ENCODE peak calls at places on chromosomes 1 and 21, in ten cellular contexts. One of them, this sample, is unnamed.

GRCh38 chr1:8516793-8517556 is 199.1 kb downstream of the SLC45A1 start:
- DNase-seq in CD8-positive, alpha-beta T cell: no peak
- DNase-seq in breast epithelium: no peak
- DNase-seq in dorsolateral prefrontal cortex: no peak
- DNase-seq in mesenchymal stem cell: no peak
- DNase-seq in ovary: no peak
- DNase-seq in left lung: no peak
- DNase-seq in brain microvascular endothelial cell: no peak
- DNase-seq in cardiac muscle cell: no peak
- DNase-seq in prostate gland: no peak
- DNase-seq in this sample: no peak

GRCh38 chr1:65213271-65213905 is 65.4 kb downstream of the AK4 start:
- DNase-seq in CD8-positive, alpha-beta T cell: no peak
- DNase-seq in breast epithelium: no peak
- DNase-seq in dorsolateral prefrontal cortex: no peak
- DNase-seq in mesenchymal stem cell: no peak
- DNase-seq in ovary: no peak
- DNase-seq in left lung: no peak
- DNase-seq in brain microvascular endothelial cell: no peak
- DNase-seq in cardiac muscle cell: no peak
- DNase-seq in prostate gland: no peak
- DNase-seq in this sample: no peak

GRCh38 chr1:228978486-228979324 is 243.4 kb downstream of the RHOU start:
- DNase-seq in CD8-positive, alpha-beta T cell: no peak
- DNase-seq in breast epithelium: peak
- DNase-seq in dorsolateral prefrontal cortex: no peak
- DNase-seq in mesenchymal stem cell: no peak
- DNase-seq in ovary: peak
- DNase-seq in left lung: no peak
- DNase-seq in brain microvascular endothelial cell: no peak
- DNase-seq in cardiac muscle cell: peak
- DNase-seq in prostate gland: peak
- DNase-seq in this sample: no peak

GRCh38 chr1:19450811-19451564 is 34.4 kb downstream of the CAPZB start:
- DNase-seq in CD8-positive, alpha-beta T cell: no peak
- DNase-seq in breast epithelium: no peak
- DNase-seq in dorsolateral prefrontal cortex: no peak
- DNase-seq in mesenchymal stem cell: peak
- DNase-seq in ovary: peak
- DNase-seq in left lung: no peak
- DNase-seq in brain microvascular endothelial cell: peak
- DNase-seq in cardiac muscle cell: peak
- DNase-seq in prostate gland: peak
- DNase-seq in this sample: no peak

GRCh38 chr1:204348722-204349121 is 11.0 kb downstream of the PLEKHA6 start:
- DNase-seq in CD8-positive, alpha-beta T cell: no peak
- DNase-seq in breast epithelium: no peak
- DNase-seq in dorsolateral prefrontal cortex: no peak
- DNase-seq in mesenchymal stem cell: peak
- DNase-seq in ovary: peak
- DNase-seq in left lung: no peak
- DNase-seq in brain microvascular endothelial cell: peak
- DNase-seq in cardiac muscle cell: peak
- DNase-seq in prostate gland: no peak
- DNase-seq in this sample: no peak

GRCh38 chr21:44084496-44085241 is 22.5 kb upstream of the PWP2 start:
- DNase-seq in CD8-positive, alpha-beta T cell: no peak
- DNase-seq in breast epithelium: no peak
- DNase-seq in dorsolateral prefrontal cortex: no peak
- DNase-seq in mesenchymal stem cell: peak
- DNase-seq in ovary: no peak
- DNase-seq in left lung: peak
- DNase-seq in brain microvascular endothelial cell: no peak
- DNase-seq in cardiac muscle cell: no peak
- DNase-seq in prostate gland: no peak
- DNase-seq in this sample: no peak

GRCh38 chr1:209625205-209625549 is 27.0 kb downstream of the LAMB3 start:
- DNase-seq in CD8-positive, alpha-beta T cell: no peak
- DNase-seq in breast epithelium: no peak
- DNase-seq in dorsolateral prefrontal cortex: no peak
- DNase-seq in mesenchymal stem cell: peak
- DNase-seq in ovary: no peak
- DNase-seq in left lung: no peak
- DNase-seq in brain microvascular endothelial cell: no peak
- DNase-seq in cardiac muscle cell: no peak
- DNase-seq in prostate gland: no peak
- DNase-seq in this sample: no peak

GRCh38 chr1:220511785-220512184 is 16.2 kb upstream of the MARK1 start:
- DNase-seq in CD8-positive, alpha-beta T cell: no peak
- DNase-seq in breast epithelium: no peak
- DNase-seq in dorsolateral prefrontal cortex: no peak
- DNase-seq in mesenchymal stem cell: no peak
- DNase-seq in ovary: no peak
- DNase-seq in left lung: no peak
- DNase-seq in brain microvascular endothelial cell: no peak
- DNase-seq in cardiac muscle cell: no peak
- DNase-seq in prostate gland: no peak
- DNase-seq in this sample: no peak

GRCh38 chr21:29676395-29676794 is 263.4 kb downstream of the GRIK1 start:
- DNase-seq in CD8-positive, alpha-beta T cell: no peak
- DNase-seq in breast epithelium: no peak
- DNase-seq in dorsolateral prefrontal cortex: no peak
- DNase-seq in mesenchymal stem cell: no peak
- DNase-seq in ovary: no peak
- DNase-seq in left lung: no peak
- DNase-seq in brain microvascular endothelial cell: no peak
- DNase-seq in cardiac muscle cell: no peak
- DNase-seq in prostate gland: no peak
- DNase-seq in this sample: no peak

GRCh38 chr21:29674343-29674742 is 265.5 kb downstream of the GRIK1 start:
- DNase-seq in CD8-positive, alpha-beta T cell: no peak
- DNase-seq in breast epithelium: no peak
- DNase-seq in dorsolateral prefrontal cortex: no peak
- DNase-seq in mesenchymal stem cell: no peak
- DNase-seq in ovary: no peak
- DNase-seq in left lung: no peak
- DNase-seq in brain microvascular endothelial cell: no peak
- DNase-seq in cardiac muscle cell: no peak
- DNase-seq in prostate gland: no peak
- DNase-seq in this sample: no peak

GRCh38 chr21:29678616-29679015 is 261.2 kb downstream of the GRIK1 start:
- DNase-seq in CD8-positive, alpha-beta T cell: no peak
- DNase-seq in breast epithelium: no peak
- DNase-seq in dorsolateral prefrontal cortex: no peak
- DNase-seq in mesenchymal stem cell: no peak
- DNase-seq in ovary: no peak
- DNase-seq in left lung: no peak
- DNase-seq in brain microvascular endothelial cell: peak
- DNase-seq in cardiac muscle cell: peak
- DNase-seq in prostate gland: no peak
- DNase-seq in this sample: no peak

GRCh38 chr21:29680273-29680672 is 259.5 kb downstream of the GRIK1 start:
- DNase-seq in CD8-positive, alpha-beta T cell: no peak
- DNase-seq in breast epithelium: no peak
- DNase-seq in dorsolateral prefrontal cortex: no peak
- DNase-seq in mesenchymal stem cell: no peak
- DNase-seq in ovary: no peak
- DNase-seq in left lung: no peak
- DNase-seq in brain microvascular endothelial cell: no peak
- DNase-seq in cardiac muscle cell: no peak
- DNase-seq in prostate gland: no peak
- DNase-seq in this sample: no peak

DNA sequence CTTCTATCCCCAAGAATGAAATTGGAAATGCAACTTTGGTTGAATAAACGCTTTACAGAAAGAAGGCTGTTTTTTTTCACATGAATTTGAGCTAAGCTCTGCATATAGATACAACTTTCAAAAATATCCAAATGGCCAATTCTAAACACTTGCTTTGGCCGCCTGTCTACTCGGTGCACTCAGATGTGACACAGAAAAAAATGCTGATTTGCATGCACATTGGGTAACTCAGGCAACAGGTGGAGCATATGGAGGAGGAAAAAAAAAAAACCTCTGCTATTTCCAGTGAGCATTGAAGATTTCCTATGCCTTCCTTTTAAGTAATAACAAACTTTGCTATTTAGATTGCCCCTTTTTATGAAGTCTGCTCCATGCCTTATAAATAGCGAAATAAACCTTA is 262.5 kb downstream of the GRIK1 start:
- DNase-seq in CD8-positive, alpha-beta T cell: no peak
- DNase-seq in breast epithelium: no peak
- DNase-seq in dorsolateral prefrontal cortex: no peak
- DNase-seq in mesenchymal stem cell: no peak
- DNase-seq in ovary: no peak
- DNase-seq in left lung: no peak
- DNase-seq in brain microvascular endothelial cell: no peak
- DNase-seq in cardiac muscle cell: no peak
- DNase-seq in prostate gland: no peak
- DNase-seq in this sample: no peak
- H3K4me3 ChIP-seq in CD8-positive, alpha-beta T cell: no peak
- H3K4me3 ChIP-seq in breast epithelium: no peak
- H3K4me3 ChIP-seq in dorsolateral prefrontal cortex: no peak
- H3K4me3 ChIP-seq in mesenchymal stem cell: no peak
- H3K4me3 ChIP-seq in ovary: no peak
- H3K4me3 ChIP-seq in left lung: no peak
- H3K4me3 ChIP-seq in brain microvascular endothelial cell: no peak
- H3K4me3 ChIP-seq in cardiac muscle cell: no peak
- H3K4me3 ChIP-seq in prostate gland: no peak
- H3K4me3 ChIP-seq in this sample: no peak

GRCh38 chr1:111133863-111134262 is 6.0 kb downstream of the DRAM2 start:
- DNase-seq in CD8-positive, alpha-beta T cell: no peak
- DNase-seq in breast epithelium: no peak
- DNase-seq in dorsolateral prefrontal cortex: no peak
- DNase-seq in mesenchymal stem cell: no peak
- DNase-seq in ovary: no peak
- DNase-seq in left lung: no peak
- DNase-seq in brain microvascular endothelial cell: no peak
- DNase-seq in cardiac muscle cell: no peak
- DNase-seq in prostate gland: no peak
- DNase-seq in this sample: no peak
- H3K27ac ChIP-seq in CD8-positive, alpha-beta T cell: no peak
- H3K27ac ChIP-seq in breast epithelium: no peak
- H3K27ac ChIP-seq in dorsolateral prefrontal cortex: no peak
- H3K27ac ChIP-seq in mesenchymal stem cell: no peak
- H3K27ac ChIP-seq in ovary: no peak
- H3K27ac ChIP-seq in left lung: peak
- H3K27ac ChIP-seq in brain microvascular endothelial cell: no peak
- H3K27ac ChIP-seq in cardiac muscle cell: no peak
- H3K27ac ChIP-seq in prostate gland: no peak
- H3K27ac ChIP-seq in this sample: no peak

GRCh38 chr1:93349231-93350135 is 3.8 kb downstream of the DR1 start:
- DNase-seq in CD8-positive, alpha-beta T cell: no peak
- DNase-seq in breast epithelium: no peak
- DNase-seq in dorsolateral prefrontal cortex: no peak
- DNase-seq in mesenchymal stem cell: peak
- DNase-seq in ovary: no peak
- DNase-seq in left lung: no peak
- DNase-seq in brain microvascular endothelial cell: no peak
- DNase-seq in cardiac muscle cell: peak
- DNase-seq in prostate gland: no peak
- DNase-seq in this sample: no peak

GRCh38 chr1:93353286-93353685 is 7.6 kb downstream of the DR1 start:
- DNase-seq in CD8-positive, alpha-beta T cell: no peak
- DNase-seq in breast epithelium: no peak
- DNase-seq in dorsolateral prefrontal cortex: no peak
- DNase-seq in mesenchymal stem cell: no peak
- DNase-seq in ovary: no peak
- DNase-seq in left lung: no peak
- DNase-seq in brain microvascular endothelial cell: no peak
- DNase-seq in cardiac muscle cell: peak
- DNase-seq in prostate gland: no peak
- DNase-seq in this sample: no peak

GRCh38 chr1:93350322-93350721 is 4.6 kb downstream of the DR1 start:
- DNase-seq in CD8-positive, alpha-beta T cell: no peak
- DNase-seq in breast epithelium: no peak
- DNase-seq in dorsolateral prefrontal cortex: no peak
- DNase-seq in mesenchymal stem cell: no peak
- DNase-seq in ovary: no peak
- DNase-seq in left lung: no peak
- DNase-seq in brain microvascular endothelial cell: no peak
- DNase-seq in cardiac muscle cell: no peak
- DNase-seq in prostate gland: no peak
- DNase-seq in this sample: no peak

GRCh38 chr1:93352376-93352775 is 6.7 kb downstream of the DR1 start:
- DNase-seq in CD8-positive, alpha-beta T cell: no peak
- DNase-seq in breast epithelium: no peak
- DNase-seq in dorsolateral prefrontal cortex: no peak
- DNase-seq in mesenchymal stem cell: no peak
- DNase-seq in ovary: no peak
- DNase-seq in left lung: no peak
- DNase-seq in brain microvascular endothelial cell: no peak
- DNase-seq in cardiac muscle cell: no peak
- DNase-seq in prostate gland: no peak
- DNase-seq in this sample: no peak

GRCh38 chr1:93350875-93351274 is 5.2 kb downstream of the DR1 start:
- DNase-seq in CD8-positive, alpha-beta T cell: no peak
- DNase-seq in breast epithelium: no peak
- DNase-seq in dorsolateral prefrontal cortex: no peak
- DNase-seq in mesenchymal stem cell: no peak
- DNase-seq in ovary: no peak
- DNase-seq in left lung: no peak
- DNase-seq in brain microvascular endothelial cell: no peak
- DNase-seq in cardiac muscle cell: no peak
- DNase-seq in prostate gland: no peak
- DNase-seq in this sample: no peak
- H3K4me3 ChIP-seq in CD8-positive, alpha-beta T cell: no peak
- H3K4me3 ChIP-seq in breast epithelium: no peak
- H3K4me3 ChIP-seq in dorsolateral prefrontal cortex: no peak
- H3K4me3 ChIP-seq in mesenchymal stem cell: no peak
- H3K4me3 ChIP-seq in ovary: no peak
- H3K4me3 ChIP-seq in left lung: no peak
- H3K4me3 ChIP-seq in brain microvascular endothelial cell: no peak
- H3K4me3 ChIP-seq in cardiac muscle cell: no peak
- H3K4me3 ChIP-seq in prostate gland: no peak
- H3K4me3 ChIP-seq in this sample: no peak

GRCh38 chr1:29114654-29115053 is 9.0 kb downstream of the TMEM200B start:
- DNase-seq in CD8-positive, alpha-beta T cell: no peak
- DNase-seq in breast epithelium: no peak
- DNase-seq in dorsolateral prefrontal cortex: no peak
- DNase-seq in mesenchymal stem cell: no peak
- DNase-seq in ovary: no peak
- DNase-seq in left lung: no peak
- DNase-seq in brain microvascular endothelial cell: no peak
- DNase-seq in cardiac muscle cell: no peak
- DNase-seq in prostate gland: no peak
- DNase-seq in this sample: no peak

GRCh38 chr1:29120955-29121485 is 2.7 kb downstream of the TMEM200B start:
- DNase-seq in CD8-positive, alpha-beta T cell: peak
- DNase-seq in breast epithelium: no peak
- DNase-seq in dorsolateral prefrontal cortex: no peak
- DNase-seq in mesenchymal stem cell: peak
- DNase-seq in ovary: peak
- DNase-seq in left lung: peak
- DNase-seq in brain microvascular endothelial cell: no peak
- DNase-seq in cardiac muscle cell: peak
- DNase-seq in prostate gland: no peak
- DNase-seq in this sample: no peak

GRCh38 chr1:29119365-29119929 is 4.3 kb downstream of the TMEM200B start:
- DNase-seq in CD8-positive, alpha-beta T cell: no peak
- DNase-seq in breast epithelium: no peak
- DNase-seq in dorsolateral prefrontal cortex: no peak
- DNase-seq in mesenchymal stem cell: no peak
- DNase-seq in ovary: peak
- DNase-seq in left lung: no peak
- DNase-seq in brain microvascular endothelial cell: no peak
- DNase-seq in cardiac muscle cell: no peak
- DNase-seq in prostate gland: no peak
- DNase-seq in this sample: no peak

GRCh38 chr1:29120367-29120766 is 3.3 kb downstream of the TMEM200B start:
- DNase-seq in CD8-positive, alpha-beta T cell: no peak
- DNase-seq in breast epithelium: no peak
- DNase-seq in dorsolateral prefrontal cortex: no peak
- DNase-seq in mesenchymal stem cell: no peak
- DNase-seq in ovary: peak
- DNase-seq in left lung: no peak
- DNase-seq in brain microvascular endothelial cell: no peak
- DNase-seq in cardiac muscle cell: no peak
- DNase-seq in prostate gland: no peak
- DNase-seq in this sample: no peak

GRCh38 chr1:29117381-29117780 is 6.3 kb downstream of the TMEM200B start:
- DNase-seq in CD8-positive, alpha-beta T cell: no peak
- DNase-seq in breast epithelium: no peak
- DNase-seq in dorsolateral prefrontal cortex: no peak
- DNase-seq in mesenchymal stem cell: no peak
- DNase-seq in ovary: peak
- DNase-seq in left lung: no peak
- DNase-seq in brain microvascular endothelial cell: no peak
- DNase-seq in cardiac muscle cell: no peak
- DNase-seq in prostate gland: no peak
- DNase-seq in this sample: no peak
- H3K27ac ChIP-seq in CD8-positive, alpha-beta T cell: no peak
- H3K27ac ChIP-seq in breast epithelium: no peak
- H3K27ac ChIP-seq in dorsolateral prefrontal cortex: no peak
- H3K27ac ChIP-seq in mesenchymal stem cell: no peak
- H3K27ac ChIP-seq in ovary: peak
- H3K27ac ChIP-seq in left lung: no peak
- H3K27ac ChIP-seq in brain microvascular endothelial cell: no peak
- H3K27ac ChIP-seq in cardiac muscle cell: no peak
- H3K27ac ChIP-seq in prostate gland: peak
- H3K27ac ChIP-seq in this sample: no peak

This sample was measured in iPS DF 6.9.